ENCODE peak calls at places on chromosome 22, in nine cellular contexts. G, V, U, O, W, P, Q, D and T are unnamed samples. For H3K4me1, the result is how much of the 10 kb centered on the place peaks cover.

GRCh38 chr22:21698430-21699329 is 32.9 kb downstream of the PPIL2 start:
- DNase-seq in G (peak), D (peak), P (no peak), O (no peak), V (no peak), Q (no peak), U (peak), W (no peak), T (no peak)

GRCh38 chr22:39574779-39575551 is 4.4 kb downstream of the CACNA1I start:
- DNase-seq in D (no peak), G (no peak), W (no peak), V (no peak), O (no peak), Q (peak), P (no peak), U (no peak), T (no peak)

GRCh38 chr22:41908409-41909289 is 6.2 kb downstream of the SHISA8 start:
- DNase-seq in U (no peak), W (peak), G (no peak), P (no peak), Q (no peak), V (no peak), D (no peak), O (no peak), T (peak)

GRCh38 chr22:46619830-46620501 is at the start of gene GRAMD4:
- DNase-seq in U (no peak), V (no peak), G (peak), D (peak), P (peak), W (no peak), O (no peak), Q (no peak), T (peak)

GRCh38 chr22:22870577-22871398 is 16.8 kb upstream of the IGLL5 start:
- DNase-seq in P (no peak), O (no peak), U (no peak), D (no peak), G (no peak), V (no peak), Q (no peak), W (no peak), T (no peak)

GRCh38 chr22:31019276-31019930 is 50.3 kb downstream of the TUG1 start:
- DNase-seq in Q (no peak), W (no peak), D (no peak), V (no peak), P (no peak), G (no peak), U (no peak), O (no peak), T (no peak)

GRCh38 chr22:28768701-28769393 is 3.6 kb upstream of the CCDC117 start:
- DNase-seq in G (no peak), U (no peak), O (no peak), D (peak), Q (no peak), W (no peak), V (no peak), P (no peak), T (no peak)

GRCh38 chr22:45335021-45335818 is 25.5 kb downstream of the FAM118A start:
- DNase-seq in Q (peak), D (peak), W (no peak), U (peak), P (no peak), G (no peak), O (no peak), V (no peak), T (no peak)

GRCh38 chr22:16601437-16602223 is 9.0 kb upstream of the CCT8L2 start:
- DNase-seq in U (no peak), W (peak), G (peak), D (peak), P (peak), V (no peak), Q (no peak), O (no peak), T (peak)

GRCh38 chr22:46368871-46369715 is 33.6 kb downstream of the TRMU start:
- DNase-seq in D (no peak), W (peak), O (no peak), Q (no peak), G (no peak), P (peak), V (no peak), U (no peak), T (peak)

GRCh38 chr22:25448435-25449051 is 115.9 kb upstream of the GRK3 start:
- DNase-seq in G (no peak), O (no peak), P (no peak), V (no peak), W (peak), Q (peak), U (no peak), D (no peak), T (no peak)

GRCh38 chr22:18121436-18122253 is 11.0 kb downstream of the TUBA8 start:
- DNase-seq in P (no peak), O (no peak), U (no peak), G (no peak), V (no peak), D (no peak), Q (peak), W (no peak), T (no peak)

GRCh38 chr22:35638408-35638807 is 9.8 kb upstream of the APOL6 start:
- DNase-seq in V (no peak), U (no peak), G (peak), O (no peak), D (peak), W (peak), Q (no peak), P (peak), T (peak)

GRCh38 chr22:31926969-31927368 is 17.4 kb upstream of the YWHAH start:
- DNase-seq in Q (no peak), G (no peak), D (no peak), V (no peak), P (peak), U (no peak), W (no peak), O (no peak), T (no peak)

GRCh38 chr22:17943533-17944204 is 80.7 kb downstream of the MICAL3 start:
- DNase-seq in Q (peak), W (no peak), U (no peak), D (no peak), G (peak), V (no peak), P (no peak), O (no peak), T (no peak)

GRCh38 chr22:46110215-46110614 is 40.1 kb upstream of the PPARA start:
- DNase-seq in U (no peak), D (no peak), W (peak), O (no peak), V (no peak), P (no peak), Q (no peak), G (no peak), T (no peak)

GRCh38 chr22:19082101-19082500 is 40.1 kb downstream of the DGCR2 start:
- DNase-seq in W (no peak), D (no peak), O (no peak), U (peak), P (no peak), V (no peak), Q (no peak), G (no peak), T (no peak)

GRCh38 chr22:48607901-48608650 is 1219.6 kb downstream of the BRD1 start:
- DNase-seq in D (no peak), W (no peak), Q (no peak), U (no peak), O (no peak), V (no peak), P (no peak), G (no peak), T (no peak)

GRCh38 chr22:48605856-48606255 is 1221.8 kb downstream of the BRD1 start:
- DNase-seq in U (no peak), V (no peak), Q (no peak), W (peak), G (peak), O (no peak), P (no peak), D (no peak), T (no peak)

GRCh38 chr22:48606684-48607307 is 1220.9 kb downstream of the BRD1 start:
- DNase-seq in V (no peak), W (no peak), U (no peak), Q (no peak), G (no peak), D (no peak), P (no peak), O (no peak), T (no peak)

GRCh38 chr22:48612077-48612995 is 1215.3 kb downstream of the BRD1 start:
- DNase-seq in Q (no peak), G (no peak), U (no peak), D (no peak), V (no peak), P (no peak), W (no peak), O (no peak), T (no peak)

GRCh38 chr22:48609279-48609865 is 1218.3 kb downstream of the BRD1 start:
- DNase-seq in Q (no peak), W (no peak), V (no peak), D (no peak), P (no peak), O (no peak), U (no peak), G (no peak), T (no peak)
- TF ChIP-seq POLR2A in Q (no peak), W (no peak), V (no peak), D (no peak), P (no peak), O (no peak), U (no peak), G (no peak), T (no peak)

GRCh38 chr22:49392247-49392646 is 435.4 kb downstream of the BRD1 start:
- DNase-seq in O (no peak), P (peak), Q (no peak), U (no peak), G (no peak), V (no peak), W (no peak), D (no peak), T (no peak)

GRCh38 chr22:49392841-49393510 is 434.7 kb downstream of the BRD1 start:
- DNase-seq in Q (no peak), G (no peak), P (no peak), U (no peak), O (no peak), V (no peak), D (peak), W (no peak), T (no peak)

GRCh38 chr22:49393526-49393925 is 434.1 kb downstream of the BRD1 start:
- DNase-seq in V (no peak), U (no peak), O (no peak), G (no peak), W (no peak), Q (no peak), D (peak), P (no peak), T (no peak)

GRCh38 chr22:49391436-49391835 is 436.2 kb downstream of the BRD1 start:
- DNase-seq in O (no peak), P (peak), G (no peak), U (no peak), V (no peak), Q (no peak), D (peak), W (no peak), T (no peak)

GRCh38 chr22:49390954-49391353 is 436.7 kb downstream of the BRD1 start:
- DNase-seq in W (no peak), O (no peak), V (peak), U (no peak), G (no peak), P (peak), Q (no peak), D (no peak), T (no peak)
- H3K4me1 ChIP-seq in W (under half), O (under half), V (under half), U (under half), G (under half), P (under half), Q (under half), D (under half), T (under half)

GRCh38 chr22:20239063-20239950 is 28.8 kb downstream of the RTN4R start:
- DNase-seq in W (peak), G (no peak), D (no peak), V (no peak), P (peak), Q (peak), U (no peak), O (no peak), T (no peak)
- H3K4me3 ChIP-seq in W (no peak), G (no peak), D (no peak), V (no peak), P (peak), Q (no peak), U (no peak), O (no peak), T (no peak)

GRCh38 chr22:36778020-36778419 is 2.1 kb upstream of the IFT27 start:
- DNase-seq in Q (no peak), U (no peak), D (no peak), W (no peak), V (no peak), O (no peak), P (no peak), G (no peak), T (no peak)

GRCh38 chr22:36773935-36774334 is 2.0 kb downstream of the IFT27 start:
- DNase-seq in D (no peak), Q (peak), W (no peak), O (no peak), G (peak), P (no peak), V (no peak), U (no peak), T (no peak)

GRCh38 chr22:36776722-36777121 is 803 bp upstream of the IFT27 start:
- DNase-seq in O (no peak), U (no peak), P (no peak), W (peak), D (no peak), Q (no peak), V (no peak), G (no peak), T (no peak)

GRCh38 chr22:36775589-36775965 is 342 bp downstream of the IFT27 start:
- DNase-seq in O (no peak), W (peak), Q (peak), D (peak), U (no peak), V (peak), P (peak), G (peak), T (peak)

GRCh38 chr22:36775966-36776669 is at the start of gene IFT27:
- DNase-seq in O (peak), W (peak), U (peak), Q (peak), D (peak), V (peak), G (peak), P (peak), T (peak)
- TF ChIP-seq POLR2A in O (peak), W (peak), U (peak), Q (peak), D (peak), V (no peak), G (no peak), P (no peak), T (no peak)

DNA sequence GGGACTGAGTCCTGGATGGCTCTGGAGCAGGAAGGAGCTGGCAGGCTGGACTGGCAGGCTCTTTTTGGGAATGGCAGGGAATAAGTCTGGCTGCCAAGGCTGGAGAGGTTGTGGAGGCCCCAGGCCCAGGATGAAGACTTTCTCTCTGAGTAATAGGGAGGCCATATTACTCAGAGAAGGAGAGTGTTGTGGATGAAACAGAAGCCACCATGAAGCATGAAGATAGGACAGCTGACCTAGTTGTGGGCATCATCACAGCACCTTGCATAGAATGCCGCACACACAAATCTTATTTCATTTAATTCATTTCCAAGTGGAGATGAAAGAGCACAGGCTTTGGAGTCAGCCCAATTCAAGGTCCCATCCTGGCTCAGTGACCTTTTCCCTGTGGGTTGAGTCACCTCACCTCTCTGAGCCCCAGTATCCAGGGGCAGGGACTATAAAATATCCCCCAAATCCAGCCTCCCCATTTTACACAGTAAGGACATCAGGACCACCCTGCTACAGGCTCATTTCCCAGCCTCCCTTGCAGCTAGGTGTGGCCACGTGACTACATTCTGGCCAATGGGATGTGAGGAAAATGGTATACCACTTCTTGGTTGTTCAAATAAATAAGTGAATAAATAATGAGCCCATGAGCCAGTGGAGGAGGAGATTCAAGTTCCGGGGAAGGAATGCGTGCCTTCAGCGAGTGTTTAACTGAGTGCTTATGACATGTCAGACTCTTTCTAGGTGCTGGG is 9.4 kb downstream of the CYTH4 start:
- DNase-seq in G (no peak), V (no peak), Q (no peak), O (no peak), U (no peak), D (no peak), P (no peak), W (no peak), T (no peak)
- H3K4me1 ChIP-seq in G (under half), V (under half), Q (under half), O (under half), U (under half), D (under half), P (half or more), W (under half), T (under half)